ENCODE peak calls at places on chromosomes 11 and 22, in six cellular contexts. One of them, this sample, is unnamed.

GRCh38 chr22:35301370-35301874 is 1.7 kb downstream of the TOM1 start:
- DNase-seq in SK-N-SH: no peak
- DNase-seq in HepG2: peak; percentile 93
- DNase-seq in stomach: no peak
- DNase-seq in transverse colon: peak; percentile 39
- DNase-seq in K562: peak; percentile 20
- DNase-seq in this sample: peak; percentile 80

GRCh38 chr22:50696799-50697561 is 24.4 kb downstream of the SHANK3 start:
- DNase-seq in SK-N-SH: peak; percentile 94
- DNase-seq in HepG2: no peak
- DNase-seq in stomach: no peak
- DNase-seq in transverse colon: no peak
- DNase-seq in K562: peak; percentile 55
- DNase-seq in this sample: peak; percentile 64

GRCh38 chr11:40877256-40877655 is 582.2 kb downstream of the LRRC4C start:
- DNase-seq in SK-N-SH: no peak
- DNase-seq in HepG2: peak; percentile 1
- DNase-seq in stomach: no peak
- DNase-seq in transverse colon: no peak
- DNase-seq in K562: no peak
- DNase-seq in this sample: no peak

GRCh38 chr11:85021066-85021465 is 606.1 kb downstream of the DLG2 start:
- DNase-seq in SK-N-SH: no peak
- DNase-seq in HepG2: no peak
- DNase-seq in stomach: no peak
- DNase-seq in transverse colon: no peak
- DNase-seq in K562: no peak
- DNase-seq in this sample: no peak

GRCh38 chr11:73322111-73322985 is 14.3 kb downstream of the ARHGEF17 start:
- DNase-seq in SK-N-SH: no peak
- DNase-seq in HepG2: no peak
- DNase-seq in stomach: no peak
- DNase-seq in transverse colon: no peak
- DNase-seq in K562: no peak
- DNase-seq in this sample: peak; percentile 72

GRCh38 chr22:27194096-27194748 is 536.8 kb downstream of the MIAT start:
- DNase-seq in SK-N-SH: no peak
- DNase-seq in HepG2: no peak
- DNase-seq in stomach: no peak
- DNase-seq in transverse colon: no peak
- DNase-seq in K562: no peak
- DNase-seq in this sample: no peak

GRCh38 chr11:93236741-93237675 is 39.2 kb upstream of the SLC36A4 start:
- DNase-seq in SK-N-SH: peak; percentile 51
- DNase-seq in HepG2: peak; percentile 55
- DNase-seq in stomach: no peak
- DNase-seq in transverse colon: peak; percentile 18
- DNase-seq in K562: peak; percentile 17
- DNase-seq in this sample: no peak

GRCh38 chr11:77136074-77136473 is 8.0 kb downstream of the MYO7A start:
- DNase-seq in SK-N-SH: no peak
- DNase-seq in HepG2: no peak
- DNase-seq in stomach: no peak
- DNase-seq in transverse colon: no peak
- DNase-seq in K562: no peak
- DNase-seq in this sample: no peak

GRCh38 chr22:28012811-28013460 is 93.9 kb upstream of the PITPNB start:
- DNase-seq in SK-N-SH: no peak
- DNase-seq in HepG2: no peak
- DNase-seq in stomach: no peak
- DNase-seq in transverse colon: no peak
- DNase-seq in K562: no peak
- DNase-seq in this sample: no peak

GRCh38 chr11:22922672-22923071 is 62.4 kb upstream of the CCDC179 start:
- DNase-seq in SK-N-SH: no peak
- DNase-seq in HepG2: no peak
- DNase-seq in stomach: no peak
- DNase-seq in transverse colon: no peak
- DNase-seq in K562: no peak
- DNase-seq in this sample: no peak

GRCh38 chr11:70098936-70099335 is 20.8 kb downstream of the ANO1 start:
- DNase-seq in SK-N-SH: no peak
- DNase-seq in HepG2: no peak
- DNase-seq in stomach: no peak
- DNase-seq in transverse colon: no peak
- DNase-seq in K562: no peak
- DNase-seq in this sample: no peak

GRCh38 chr22:30453731-30454510 is 17.9 kb downstream of the SEC14L3 start:
- DNase-seq in SK-N-SH: peak; percentile 35
- DNase-seq in HepG2: no peak
- DNase-seq in stomach: no peak
- DNase-seq in transverse colon: no peak
- DNase-seq in K562: no peak
- DNase-seq in this sample: no peak

GRCh38 chr11:110141812-110142211 is 48.6 kb downstream of the ZC3H12C start:
- DNase-seq in SK-N-SH: no peak
- DNase-seq in HepG2: no peak
- DNase-seq in stomach: no peak
- DNase-seq in transverse colon: no peak
- DNase-seq in K562: no peak
- DNase-seq in this sample: no peak

GRCh38 chr11:93757924-93758865 is 16.7 kb downstream of the C11orf54 start:
- DNase-seq in SK-N-SH: no peak
- DNase-seq in HepG2: no peak
- DNase-seq in stomach: no peak
- DNase-seq in transverse colon: no peak
- DNase-seq in K562: no peak
- DNase-seq in this sample: no peak

GRCh38 chr11:4851033-4851432 is 2.0 kb upstream of the OR51S1 start:
- DNase-seq in SK-N-SH: no peak
- DNase-seq in HepG2: no peak
- DNase-seq in stomach: peak; percentile 61
- DNase-seq in transverse colon: no peak
- DNase-seq in K562: no peak
- DNase-seq in this sample: no peak

GRCh38 chr22:26054846-26055245 is 114.4 kb upstream of the SEZ6L start:
- DNase-seq in SK-N-SH: no peak
- DNase-seq in HepG2: no peak
- DNase-seq in stomach: no peak
- DNase-seq in transverse colon: no peak
- DNase-seq in K562: no peak
- DNase-seq in this sample: no peak

GRCh38 chr11:18802381-18803257 is 11.0 kb upstream of the PTPN5 start:
- DNase-seq in SK-N-SH: peak; percentile 62
- DNase-seq in HepG2: peak; percentile 52
- DNase-seq in stomach: peak; percentile 52
- DNase-seq in transverse colon: peak; percentile 32
- DNase-seq in K562: peak; percentile 35
- DNase-seq in this sample: no peak

GRCh38 chr11:101555366-101555765 is 28.4 kb downstream of the TRPC6 start:
- DNase-seq in SK-N-SH: no peak
- DNase-seq in HepG2: no peak
- DNase-seq in stomach: no peak
- DNase-seq in transverse colon: no peak
- DNase-seq in K562: no peak
- DNase-seq in this sample: no peak

GRCh38 chr11:36156486-36157150 is 132.6 kb downstream of the COMMD9 start:
- DNase-seq in SK-N-SH: no peak
- DNase-seq in HepG2: no peak
- DNase-seq in stomach: no peak
- DNase-seq in transverse colon: no peak
- DNase-seq in K562: no peak
- DNase-seq in this sample: no peak

GRCh38 chr11:128367573-128367972 is 219.8 kb downstream of the ETS1 start:
- DNase-seq in SK-N-SH: no peak
- DNase-seq in HepG2: no peak
- DNase-seq in stomach: no peak
- DNase-seq in transverse colon: no peak
- DNase-seq in K562: no peak
- DNase-seq in this sample: no peak

GRCh38 chr11:76277298-76278175 is 71.2 kb upstream of the WNT11 start:
- DNase-seq in SK-N-SH: no peak
- DNase-seq in HepG2: no peak
- DNase-seq in stomach: no peak
- DNase-seq in transverse colon: no peak
- DNase-seq in K562: no peak
- DNase-seq in this sample: no peak

GRCh38 chr11:62026739-62027138 is 59.3 kb upstream of the FTH1 start:
- DNase-seq in SK-N-SH: no peak
- DNase-seq in HepG2: no peak
- DNase-seq in stomach: no peak
- DNase-seq in transverse colon: no peak
- DNase-seq in K562: no peak
- DNase-seq in this sample: no peak

DNA sequence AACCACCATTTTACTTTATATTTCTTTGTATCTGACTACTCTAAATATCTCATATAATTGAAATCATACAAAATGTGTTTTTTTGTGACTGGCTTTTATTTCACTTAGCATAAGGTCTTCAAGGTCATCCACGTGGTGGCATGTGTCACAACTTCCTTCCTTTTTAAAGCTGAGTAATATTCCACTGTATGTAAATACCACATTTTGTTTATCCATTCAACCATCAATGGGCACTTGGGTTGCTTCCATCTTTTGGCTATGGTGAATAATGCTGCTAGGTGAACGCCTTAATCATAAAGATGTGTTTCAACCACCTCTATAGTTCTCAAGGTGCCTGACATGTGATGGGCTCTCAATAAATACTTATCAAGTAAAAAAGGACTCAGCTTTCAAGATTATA is 15.5 kb downstream of the RAB30 start:
- DNase-seq in SK-N-SH: no peak
- DNase-seq in HepG2: no peak
- DNase-seq in stomach: no peak
- DNase-seq in transverse colon: no peak
- DNase-seq in K562: no peak
- DNase-seq in this sample: no peak
- TF ChIP-seq POLR2AphosphoS5 in SK-N-SH: no peak
- TF ChIP-seq POLR2AphosphoS5 in HepG2: no peak
- TF ChIP-seq POLR2AphosphoS5 in stomach: no peak
- TF ChIP-seq POLR2AphosphoS5 in transverse colon: no peak
- TF ChIP-seq POLR2AphosphoS5 in K562: no peak
- TF ChIP-seq POLR2AphosphoS5 in this sample: no peak

GRCh38 chr11:133740928-133741327 is 104.4 kb downstream of the SPATA19 start:
- DNase-seq in SK-N-SH: no peak
- DNase-seq in HepG2: no peak
- DNase-seq in stomach: no peak
- DNase-seq in transverse colon: no peak
- DNase-seq in K562: no peak
- DNase-seq in this sample: no peak

GRCh38 chr11:133746663-133747306 is 98.5 kb downstream of the SPATA19 start:
- DNase-seq in SK-N-SH: no peak
- DNase-seq in HepG2: no peak
- DNase-seq in stomach: no peak
- DNase-seq in transverse colon: no peak
- DNase-seq in K562: no peak
- DNase-seq in this sample: no peak

GRCh38 chr11:133745791-133746190 is 99.5 kb downstream of the SPATA19 start:
- DNase-seq in SK-N-SH: no peak
- DNase-seq in HepG2: no peak
- DNase-seq in stomach: no peak
- DNase-seq in transverse colon: no peak
- DNase-seq in K562: no peak
- DNase-seq in this sample: no peak

GRCh38 chr11:133738624-133739023 is 106.7 kb downstream of the SPATA19 start:
- DNase-seq in SK-N-SH: no peak
- DNase-seq in HepG2: no peak
- DNase-seq in stomach: no peak
- DNase-seq in transverse colon: no peak
- DNase-seq in K562: no peak
- DNase-seq in this sample: no peak

DNA sequence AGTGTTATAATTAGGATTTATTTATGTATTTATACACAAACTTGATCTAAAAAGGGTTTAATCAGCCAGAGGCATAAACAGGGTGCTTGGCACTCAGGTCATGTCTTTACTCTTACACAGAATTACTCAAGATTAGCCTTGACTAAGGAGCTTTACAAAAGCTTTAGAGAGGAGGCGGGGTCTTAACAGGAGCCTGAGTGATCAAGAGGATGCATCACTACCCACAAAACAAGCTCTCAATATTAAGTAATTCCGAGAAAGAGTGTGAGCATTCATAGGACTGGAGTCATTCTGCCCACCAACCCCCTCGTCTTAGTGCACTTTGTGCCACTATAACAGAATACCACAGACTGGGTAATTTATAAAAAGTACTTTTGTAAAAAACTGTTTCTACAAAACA is 102.9 kb downstream of the SPATA19 start:
- DNase-seq in SK-N-SH: no peak
- DNase-seq in HepG2: no peak
- DNase-seq in stomach: no peak
- DNase-seq in transverse colon: no peak
- DNase-seq in K562: no peak
- DNase-seq in this sample: no peak
- H3K4me3 ChIP-seq in SK-N-SH: no peak overlapping the region
- H3K4me3 ChIP-seq in HepG2: no peak overlapping the region
- H3K4me3 ChIP-seq in stomach: no peak overlapping the region
- H3K4me3 ChIP-seq in transverse colon: no peak overlapping the region
- H3K4me3 ChIP-seq in K562: no peak overlapping the region
- H3K4me3 ChIP-seq in this sample: no peak overlapping the region

GRCh38 chr11:79348976-79349682 is 91.7 kb downstream of the TENM4 start:
- DNase-seq in SK-N-SH: no peak
- DNase-seq in HepG2: no peak
- DNase-seq in stomach: no peak
- DNase-seq in transverse colon: no peak
- DNase-seq in K562: no peak
- DNase-seq in this sample: no peak
- TF ChIP-seq EP300 in SK-N-SH: no peak
- TF ChIP-seq EP300 in HepG2: no peak
- TF ChIP-seq EP300 in stomach: no peak
- TF ChIP-seq EP300 in transverse colon: no peak
- TF ChIP-seq EP300 in K562: no peak
- TF ChIP-seq EP300 in this sample: no peak

GRCh38 chr11:65307298-65308229 is 7.1 kb upstream of the CDC42EP2 start:
- DNase-seq in SK-N-SH: no peak
- DNase-seq in HepG2: no peak
- DNase-seq in stomach: no peak
- DNase-seq in transverse colon: no peak
- DNase-seq in K562: no peak
- DNase-seq in this sample: no peak
- TF ChIP-seq POLR2AphosphoS5 in SK-N-SH: no peak
- TF ChIP-seq POLR2AphosphoS5 in HepG2: no peak
- TF ChIP-seq POLR2AphosphoS5 in stomach: no peak
- TF ChIP-seq POLR2AphosphoS5 in transverse colon: no peak
- TF ChIP-seq POLR2AphosphoS5 in K562: no peak
- TF ChIP-seq POLR2AphosphoS5 in this sample: no peak

GRCh38 chr11:58900479-58901420 is 38.5 kb upstream of the GLYATL1 start:
- DNase-seq in SK-N-SH: peak; percentile 25
- DNase-seq in HepG2: peak; percentile 56
- DNase-seq in stomach: peak; percentile 83
- DNase-seq in transverse colon: peak; percentile 82
- DNase-seq in K562: peak; percentile 59
- DNase-seq in this sample: no peak
- H3K4me3 ChIP-seq in SK-N-SH: peak overlapping the region; percentile 19
- H3K4me3 ChIP-seq in HepG2: peak overlapping the region; percentile 39
- H3K4me3 ChIP-seq in stomach: no peak overlapping the region
- H3K4me3 ChIP-seq in transverse colon: no peak overlapping the region
- H3K4me3 ChIP-seq in K562: no peak overlapping the region
- H3K4me3 ChIP-seq in this sample: no peak overlapping the region

GRCh38 chr11:43311791-43312607 is at the start of gene API5:
- DNase-seq in SK-N-SH: peak; percentile 91
- DNase-seq in HepG2: peak; percentile 89
- DNase-seq in stomach: peak; percentile 91
- DNase-seq in transverse colon: peak; percentile 93
- DNase-seq in K562: peak; percentile 80
- DNase-seq in this sample: peak; percentile 92
- TF ChIP-seq EP300 in SK-N-SH: peak; percentile 46
- TF ChIP-seq EP300 in HepG2: no peak
- TF ChIP-seq EP300 in stomach: no peak
- TF ChIP-seq EP300 in transverse colon: no peak
- TF ChIP-seq EP300 in K562: peak; percentile 43
- TF ChIP-seq EP300 in this sample: no peak